ENCODE peak calls at places on chromosomes 13 and 19, in nine cellular contexts. S is effector memory CD4-positive, alpha-beta T cell; P is BE2C; Q is GM23338; B is naive thymus-derived CD4-positive, alpha-beta T cell; N is colonic mucosa; O is heart right ventricle; K is body of pancreas; C is astrocyte. L is an unnamed sample. For H3K4me1, the result is how much of the 10 kb centered on the place peaks cover.

GRCh38 chr13:98892077-98892476 is 85.8 kb downstream of the DOCK9 start:
- DNase-seq in K (no peak), Q (no peak), S (no peak), O (no peak), C (no peak), P (no peak), B (no peak), N (no peak), L (no peak)

GRCh38 chr19:31257025-31257424 is 92.2 kb downstream of the TSHZ3 start:
- DNase-seq in O (no peak), B (no peak), Q (no peak), N (no peak), P (no peak), S (no peak), C (no peak), K (no peak), L (no peak)

GRCh38 chr13:101346161-101346560 is 70.1 kb downstream of the NALCN start:
- DNase-seq in O (no peak), S (no peak), B (no peak), C (peak), P (no peak), N (no peak), Q (no peak), K (no peak), L (no peak)

GRCh38 chr13:21526707-21527454 is 67.8 kb upstream of the ZDHHC20 start:
- DNase-seq in P (no peak), K (no peak), S (no peak), B (no peak), N (no peak), C (no peak), O (no peak), Q (no peak), L (no peak)

GRCh38 chr19:14550201-14550754 is 20.9 kb downstream of the TECR start:
- DNase-seq in N (peak), Q (no peak), S (no peak), P (peak), B (no peak), O (no peak), K (peak), C (no peak), L (no peak)

GRCh38 chr13:50779443-50780200 is 63.9 kb downstream of the DLEU7 start:
- DNase-seq in S (no peak), K (no peak), B (no peak), Q (no peak), P (peak), N (no peak), O (no peak), C (no peak), L (no peak)

GRCh38 chr13:96141032-96141431 is 51.1 kb downstream of the HS6ST3 start:
- DNase-seq in P (no peak), S (no peak), Q (peak), O (no peak), N (no peak), C (peak), K (no peak), B (no peak), L (no peak)

GRCh38 chr13:28532226-28533048 is 37.5 kb upstream of the FLT1 start:
- DNase-seq in S (no peak), C (no peak), Q (peak), B (no peak), K (no peak), P (peak), N (no peak), O (peak), L (no peak)

GRCh38 chr19:3471954-3472655 is 8.2 kb downstream of the SMIM24 start:
- DNase-seq in C (no peak), S (no peak), N (no peak), B (no peak), O (peak), Q (no peak), K (peak), P (peak), L (peak)

GRCh38 chr13:114260818-114261217 is 20.6 kb upstream of the UPF3A start:
- DNase-seq in P (no peak), K (no peak), Q (no peak), B (no peak), O (no peak), N (no peak), C (no peak), S (no peak), L (no peak)

GRCh38 chr13:67880916-67881315 is 650.8 kb upstream of the PCDH9 start:
- DNase-seq in S (no peak), K (no peak), B (no peak), Q (no peak), C (peak), N (no peak), O (no peak), P (no peak), L (no peak)

GRCh38 chr13:47249296-47249695 is 352.4 kb upstream of the HTR2A start:
- DNase-seq in K (no peak), O (no peak), Q (no peak), S (no peak), B (no peak), N (no peak), C (no peak), P (no peak), L (no peak)

GRCh38 chr13:97076898-97077297 is 82.6 kb upstream of the OXGR1 start:
- DNase-seq in N (no peak), O (no peak), Q (no peak), K (no peak), B (no peak), C (no peak), P (no peak), S (no peak), L (no peak)

GRCh38 chr13:42876810-42877550 is 95.6 kb downstream of the FAM216B start:
- DNase-seq in S (no peak), Q (no peak), B (no peak), C (peak), P (no peak), K (no peak), O (no peak), N (no peak), L (no peak)

GRCh38 chr13:111177081-111177711 is 62.1 kb downstream of the ARHGEF7 start:
- DNase-seq in S (peak), O (peak), N (no peak), C (peak), B (peak), Q (no peak), P (no peak), K (peak), L (peak)

GRCh38 chr19:3792114-3792513 is 5.9 kb upstream of the MATK start:
- DNase-seq in O (no peak), Q (no peak), B (no peak), N (no peak), P (no peak), C (no peak), S (no peak), K (no peak), L (no peak)

GRCh38 chr19:8396563-8397203 is 6.5 kb downstream of the RAB11B start:
- DNase-seq in Q (peak), C (peak), O (peak), B (peak), P (peak), K (peak), N (peak), S (peak), L (peak)

GRCh38 chr13:112447761-112448603 is 71.8 kb downstream of the SPACA7 start:
- DNase-seq in S (no peak), K (no peak), O (no peak), B (no peak), C (no peak), P (no peak), N (peak), Q (no peak), L (no peak)

GRCh38 chr13:50075619-50076097 is 60.4 kb downstream of the KCNRG start:
- DNase-seq in C (no peak), K (no peak), Q (no peak), B (no peak), S (no peak), O (no peak), N (no peak), P (no peak), L (no peak)

GRCh38 chr13:77698211-77699058 is 948 bp downstream of the SLAIN1 start:
- DNase-seq in S (peak), Q (peak), K (peak), P (peak), O (peak), C (no peak), B (peak), N (peak), L (peak)

GRCh38 chr19:29664753-29665214 is 477 bp upstream of the PLEKHF1 start:
- DNase-seq in K (no peak), O (no peak), Q (no peak), N (no peak), S (no peak), C (no peak), P (no peak), B (no peak), L (no peak)

GRCh38 chr19:29662278-29662603 is 3.0 kb upstream of the PLEKHF1 start:
- DNase-seq in N (no peak), S (no peak), O (no peak), Q (no peak), P (no peak), C (no peak), K (no peak), B (no peak), L (no peak)

GRCh38 chr19:29660835-29661234 is 4.4 kb upstream of the PLEKHF1 start:
- DNase-seq in O (no peak), Q (no peak), N (no peak), S (no peak), P (no peak), B (peak), K (no peak), C (no peak), L (no peak)

GRCh38 chr19:29663861-29664752 is 1.2 kb upstream of the PLEKHF1 start:
- DNase-seq in C (peak), B (no peak), K (no peak), N (no peak), Q (no peak), O (no peak), S (no peak), P (no peak), L (no peak)

GRCh38 chr19:29662604-29663404 is 2.5 kb upstream of the PLEKHF1 start:
- DNase-seq in Q (no peak), B (no peak), N (peak), C (peak), O (peak), S (no peak), K (peak), P (no peak), L (no peak)
- H3K4me1 ChIP-seq in Q (under half), B (under half), N (under half), C (half or more), O (half or more), S (under half), K (half or more), P (under half), L (under half)

GRCh38 chr19:33818426-33818825 is 21.8 kb downstream of the KCTD15 start:
- DNase-seq in N (no peak), K (no peak), C (no peak), B (no peak), S (no peak), O (no peak), Q (no peak), P (no peak), L (no peak)

GRCh38 chr19:33815410-33816340 is 19.0 kb downstream of the KCTD15 start:
- DNase-seq in Q (no peak), S (no peak), C (peak), P (no peak), N (no peak), B (no peak), K (no peak), O (no peak), L (no peak)

GRCh38 chr19:33819875-33820781 is 23.5 kb downstream of the KCTD15 start:
- DNase-seq in Q (peak), B (peak), S (peak), K (peak), O (peak), P (no peak), N (peak), C (peak), L (peak)

GRCh38 chr19:33821871-33822270 is 25.2 kb downstream of the KCTD15 start:
- DNase-seq in B (no peak), K (no peak), O (no peak), N (no peak), S (no peak), P (no peak), C (no peak), Q (no peak), L (no peak)

GRCh38 chr19:33819496-33819874 is 22.8 kb downstream of the KCTD15 start:
- DNase-seq in P (no peak), B (no peak), K (no peak), C (no peak), Q (peak), S (no peak), N (no peak), O (no peak), L (no peak)
- H3K4me3 ChIP-seq in P (no peak), B (no peak), K (no peak), C (peak), Q (peak), S (peak), N (peak), O (peak), L (no peak)

GRCh38 chr19:718251-719024 is 9.7 kb downstream of the PALM start:
- DNase-seq in P (no peak), K (no peak), N (no peak), O (no peak), B (no peak), Q (peak), S (no peak), C (no peak), L (no peak)
- H3K4me1 ChIP-seq in P (under half), K (under half), N (under half), O (under half), B (under half), Q (under half), S (under half), C (under half), L (under half)

DNA sequence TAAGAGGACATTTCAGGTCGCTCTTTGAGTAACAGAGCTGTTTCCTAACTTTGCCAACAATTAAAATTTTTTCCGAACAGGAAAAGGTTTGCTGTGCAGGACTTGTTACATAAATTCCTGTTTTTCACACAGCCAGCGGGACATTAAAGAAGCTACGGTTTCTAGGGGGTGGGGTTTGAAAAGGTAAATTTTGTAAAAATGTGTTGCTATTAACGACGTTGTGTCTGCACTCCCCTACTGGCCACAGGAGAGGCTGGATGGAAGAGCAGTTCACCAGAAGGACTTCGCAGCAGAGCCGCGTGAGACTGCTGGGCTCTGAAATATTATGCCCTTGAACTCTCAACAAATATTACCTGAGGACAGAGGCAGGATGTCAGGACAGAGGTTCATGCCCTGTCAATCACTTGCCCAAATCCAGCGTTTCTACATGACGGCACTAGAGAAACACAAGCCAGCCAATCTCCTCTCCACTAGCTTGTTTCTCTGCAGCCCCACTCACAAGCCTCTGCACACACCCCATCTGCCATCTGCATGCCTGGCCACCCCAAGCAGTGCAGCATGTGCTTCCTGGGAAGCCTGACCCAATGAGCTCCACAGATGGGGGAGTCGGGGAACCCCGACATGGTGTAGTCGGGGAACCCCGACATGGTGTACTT is 102.0 kb downstream of the FOXO1 start:
- DNase-seq in P (no peak), K (peak), Q (no peak), N (no peak), B (no peak), C (no peak), O (no peak), S (no peak), L (no peak)
- H3K4me3 ChIP-seq in P (no peak), K (no peak), Q (no peak), N (no peak), B (no peak), C (no peak), O (no peak), S (no peak), L (no peak)

DNA sequence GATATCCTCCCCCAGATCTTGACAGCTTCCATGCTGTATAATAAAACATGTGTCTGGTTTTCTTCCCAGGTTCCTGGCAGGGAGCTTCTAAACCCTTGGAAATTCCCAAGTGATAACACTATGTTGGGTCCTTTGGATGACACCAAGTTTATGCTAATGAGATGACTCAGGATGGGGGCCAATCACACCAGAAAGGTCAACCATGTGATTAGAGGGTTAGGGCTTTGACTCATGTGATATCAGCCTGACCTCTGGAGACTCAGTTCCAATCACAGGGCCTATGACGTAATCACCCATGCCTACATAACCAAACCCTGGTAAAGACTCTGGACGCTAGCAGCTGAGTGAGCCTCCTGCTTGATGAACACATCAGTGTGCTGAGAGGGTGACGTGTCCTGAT is 203.6 kb downstream of the DCLK1 start:
- DNase-seq in C (peak), K (no peak), O (no peak), P (peak), N (peak), S (no peak), Q (no peak), B (no peak), L (no peak)
- H3K4me1 ChIP-seq in C (under half), K (under half), O (under half), P (under half), N (under half), S (under half), Q (under half), B (under half), L (under half)

GRCh38 chr19:37803250-37803854 is 24.0 kb upstream of the ZNF573 start:
- DNase-seq in C (no peak), P (no peak), B (no peak), S (no peak), O (no peak), N (no peak), Q (no peak), K (no peak), L (no peak)
- H3K4me3 ChIP-seq in C (no peak), P (no peak), B (no peak), S (no peak), O (no peak), N (no peak), Q (no peak), K (no peak), L (no peak)

L was measured in DND-41.